ENCODE peak calls at places on chromosomes 1 and 21, in nine cellular contexts. One of them, this sample, is unnamed.

GRCh38 chr1:32719681-32720275 is 17.2 kb upstream of the SYNC start:
- DNase-seq in uterus: no peak
- DNase-seq in OCI-M1: no peak
- DNase-seq in mammary epithelial cell: no peak
- DNase-seq in kidney: no peak
- DNase-seq in NCI-H1930: no peak
- DNase-seq in GM23338: no peak
- DNase-seq in foreskin fibroblast: no peak
- DNase-seq in dorsolateral prefrontal cortex: no peak
- DNase-seq in this sample: no peak

GRCh38 chr1:231919900-231920299 is 293.3 kb downstream of the DISC1 start:
- DNase-seq in uterus: no peak
- DNase-seq in OCI-M1: peak; percentile 34
- DNase-seq in mammary epithelial cell: no peak
- DNase-seq in kidney: no peak
- DNase-seq in NCI-H1930: no peak
- DNase-seq in GM23338: peak; percentile 25
- DNase-seq in foreskin fibroblast: no peak
- DNase-seq in dorsolateral prefrontal cortex: no peak
- DNase-seq in this sample: no peak

GRCh38 chr1:212486591-212486963 is 53.9 kb downstream of the NENF start:
- DNase-seq in uterus: no peak
- DNase-seq in OCI-M1: no peak
- DNase-seq in mammary epithelial cell: no peak
- DNase-seq in kidney: no peak
- DNase-seq in NCI-H1930: no peak
- DNase-seq in GM23338: no peak
- DNase-seq in foreskin fibroblast: no peak
- DNase-seq in dorsolateral prefrontal cortex: no peak
- DNase-seq in this sample: no peak

GRCh38 chr1:212315907-212316306 is 30.7 kb downstream of the PPP2R5A start:
- DNase-seq in uterus: no peak
- DNase-seq in OCI-M1: peak; percentile 76
- DNase-seq in mammary epithelial cell: peak; percentile 34
- DNase-seq in kidney: no peak
- DNase-seq in NCI-H1930: no peak
- DNase-seq in GM23338: peak; percentile 78
- DNase-seq in foreskin fibroblast: peak; percentile 14
- DNase-seq in dorsolateral prefrontal cortex: no peak
- DNase-seq in this sample: no peak

GRCh38 chr21:26042181-26042876 is 128.2 kb downstream of the APP start:
- DNase-seq in uterus: no peak
- DNase-seq in OCI-M1: no peak
- DNase-seq in mammary epithelial cell: no peak
- DNase-seq in kidney: no peak
- DNase-seq in NCI-H1930: no peak
- DNase-seq in GM23338: no peak
- DNase-seq in foreskin fibroblast: no peak
- DNase-seq in dorsolateral prefrontal cortex: no peak
- DNase-seq in this sample: no peak

GRCh38 chr1:9169601-9170137 is 40.8 kb upstream of the GPR157 start:
- DNase-seq in uterus: no peak
- DNase-seq in OCI-M1: no peak
- DNase-seq in mammary epithelial cell: no peak
- DNase-seq in kidney: peak; percentile 7
- DNase-seq in NCI-H1930: no peak
- DNase-seq in GM23338: no peak
- DNase-seq in foreskin fibroblast: no peak
- DNase-seq in dorsolateral prefrontal cortex: no peak
- DNase-seq in this sample: no peak

GRCh38 chr1:156691665-156692408 is 13.5 kb downstream of the CRABP2 start:
- DNase-seq in uterus: no peak
- DNase-seq in OCI-M1: no peak
- DNase-seq in mammary epithelial cell: peak; percentile 94
- DNase-seq in kidney: no peak
- DNase-seq in NCI-H1930: no peak
- DNase-seq in GM23338: peak; percentile 76
- DNase-seq in foreskin fibroblast: no peak
- DNase-seq in dorsolateral prefrontal cortex: no peak
- DNase-seq in this sample: no peak

GRCh38 chr1:87334351-87335174 is 5.9 kb downstream of the LMO4 start:
- DNase-seq in uterus: no peak
- DNase-seq in OCI-M1: peak; percentile 66
- DNase-seq in mammary epithelial cell: peak; percentile 24
- DNase-seq in kidney: no peak
- DNase-seq in NCI-H1930: no peak
- DNase-seq in GM23338: peak; percentile 78
- DNase-seq in foreskin fibroblast: peak; percentile 53
- DNase-seq in dorsolateral prefrontal cortex: no peak
- DNase-seq in this sample: no peak

GRCh38 chr21:42632336-42632751 is 21.1 kb upstream of the PDE9A start:
- DNase-seq in uterus: no peak
- DNase-seq in OCI-M1: no peak
- DNase-seq in mammary epithelial cell: no peak
- DNase-seq in kidney: peak; percentile 45
- DNase-seq in NCI-H1930: no peak
- DNase-seq in GM23338: peak; percentile 44
- DNase-seq in foreskin fibroblast: no peak
- DNase-seq in dorsolateral prefrontal cortex: peak; percentile 16
- DNase-seq in this sample: no peak

GRCh38 chr1:14733053-14733778 is 134.7 kb downstream of the KAZN start:
- DNase-seq in uterus: no peak
- DNase-seq in OCI-M1: no peak
- DNase-seq in mammary epithelial cell: peak; percentile 96
- DNase-seq in kidney: peak; percentile 75
- DNase-seq in NCI-H1930: no peak
- DNase-seq in GM23338: peak; percentile 83
- DNase-seq in foreskin fibroblast: no peak
- DNase-seq in dorsolateral prefrontal cortex: no peak
- DNase-seq in this sample: no peak

GRCh38 chr21:43600642-43601397 is 58.5 kb downstream of the HSF2BP start:
- DNase-seq in uterus: no peak
- DNase-seq in OCI-M1: no peak
- DNase-seq in mammary epithelial cell: peak; percentile 84
- DNase-seq in kidney: no peak
- DNase-seq in NCI-H1930: no peak
- DNase-seq in GM23338: no peak
- DNase-seq in foreskin fibroblast: peak; percentile 68
- DNase-seq in dorsolateral prefrontal cortex: no peak
- DNase-seq in this sample: no peak

GRCh38 chr1:62301726-62302390 is 17.4 kb downstream of the KANK4 start:
- DNase-seq in uterus: no peak
- DNase-seq in OCI-M1: no peak
- DNase-seq in mammary epithelial cell: no peak
- DNase-seq in kidney: no peak
- DNase-seq in NCI-H1930: no peak
- DNase-seq in GM23338: no peak
- DNase-seq in foreskin fibroblast: no peak
- DNase-seq in dorsolateral prefrontal cortex: no peak
- DNase-seq in this sample: no peak

This sample was measured in hippocampal formation.